ENCODE peak calls at places on chromosomes 5 and 9, in ten cellular contexts. One of them, this sample, is unnamed.
A peak's percentile ranks its signal among the peaks of the same experiment; 100 is the strongest.

GRCh38 chr9:8514760-8515159 is 715.2 kb upstream of the DMAC1 start:
- DNase-seq in esophagus muscularis mucosa: no peak
- DNase-seq in right atrium auricular region: no peak
- DNase-seq in A549: no peak
- DNase-seq in MM.1S: no peak
- DNase-seq in upper lobe of right lung: no peak
- DNase-seq in ovary: no peak
- DNase-seq in trophoblast cell: no peak
- DNase-seq in adipocyte: no peak
- DNase-seq in heart right ventricle: no peak
- DNase-seq in this sample: no peak

GRCh38 chr9:83116026-83116425 is 53.1 kb upstream of the RASEF start:
- DNase-seq in adipocyte: no peak
- DNase-seq in upper lobe of right lung: no peak
- DNase-seq in ovary: no peak
- DNase-seq in trophoblast cell: no peak
- DNase-seq in A549: no peak
- DNase-seq in right atrium auricular region: no peak
- DNase-seq in MM.1S: no peak
- DNase-seq in heart right ventricle: no peak
- DNase-seq in esophagus muscularis mucosa: no peak
- DNase-seq in this sample: no peak

GRCh38 chr5:39055027-39055759 is 19.0 kb downstream of the RICTOR start:
- DNase-seq in upper lobe of right lung: no peak
- DNase-seq in right atrium auricular region: no peak
- DNase-seq in A549: no peak
- DNase-seq in esophagus muscularis mucosa: no peak
- DNase-seq in adipocyte: no peak
- DNase-seq in trophoblast cell: no peak
- DNase-seq in ovary: no peak
- DNase-seq in heart right ventricle: no peak
- DNase-seq in MM.1S: no peak
- DNase-seq in this sample: no peak

GRCh38 chr9:108634669-108635462 is 220.9 kb downstream of the ACTL7B start:
- DNase-seq in A549: peak; percentile 10
- DNase-seq in esophagus muscularis mucosa: no peak
- DNase-seq in adipocyte: no peak
- DNase-seq in ovary: no peak
- DNase-seq in right atrium auricular region: no peak
- DNase-seq in trophoblast cell: peak; percentile 64
- DNase-seq in heart right ventricle: no peak
- DNase-seq in MM.1S: no peak
- DNase-seq in upper lobe of right lung: no peak
- DNase-seq in this sample: peak; percentile 70

GRCh38 chr5:179610109-179610902 is 13.2 kb downstream of the HNRNPH1 start:
- DNase-seq in ovary: no peak
- DNase-seq in heart right ventricle: no peak
- DNase-seq in esophagus muscularis mucosa: no peak
- DNase-seq in adipocyte: no peak
- DNase-seq in upper lobe of right lung: peak; percentile 52
- DNase-seq in trophoblast cell: no peak
- DNase-seq in MM.1S: no peak
- DNase-seq in right atrium auricular region: no peak
- DNase-seq in A549: no peak
- DNase-seq in this sample: no peak

GRCh38 chr9:120402741-120403542 is 177.0 kb downstream of the CDK5RAP2 start:
- DNase-seq in right atrium auricular region: no peak
- DNase-seq in trophoblast cell: peak; percentile 7
- DNase-seq in heart right ventricle: no peak
- DNase-seq in upper lobe of right lung: no peak
- DNase-seq in adipocyte: peak; percentile 90
- DNase-seq in esophagus muscularis mucosa: no peak
- DNase-seq in ovary: no peak
- DNase-seq in A549: peak; percentile 93
- DNase-seq in MM.1S: no peak
- DNase-seq in this sample: no peak

GRCh38 chr9:137069508-137070071 is 767 bp downstream of the SAPCD2 start:
- DNase-seq in adipocyte: no peak
- DNase-seq in esophagus muscularis mucosa: no peak
- DNase-seq in heart right ventricle: peak; percentile 19
- DNase-seq in A549: no peak
- DNase-seq in trophoblast cell: no peak
- DNase-seq in upper lobe of right lung: peak; percentile 65
- DNase-seq in MM.1S: peak; percentile 12
- DNase-seq in right atrium auricular region: no peak
- DNase-seq in ovary: no peak
- DNase-seq in this sample: no peak

GRCh38 chr5:16750445-16750844 is 133.6 kb upstream of the RETREG1 start:
- DNase-seq in trophoblast cell: no peak
- DNase-seq in A549: no peak
- DNase-seq in ovary: no peak
- DNase-seq in MM.1S: no peak
- DNase-seq in heart right ventricle: no peak
- DNase-seq in esophagus muscularis mucosa: no peak
- DNase-seq in adipocyte: no peak
- DNase-seq in right atrium auricular region: no peak
- DNase-seq in upper lobe of right lung: no peak
- DNase-seq in this sample: no peak

GRCh38 chr5:71838286-71838685 is 119.2 kb downstream of the CARTPT start:
- DNase-seq in right atrium auricular region: no peak
- DNase-seq in A549: no peak
- DNase-seq in MM.1S: no peak
- DNase-seq in trophoblast cell: no peak
- DNase-seq in heart right ventricle: no peak
- DNase-seq in upper lobe of right lung: no peak
- DNase-seq in adipocyte: no peak
- DNase-seq in esophagus muscularis mucosa: no peak
- DNase-seq in ovary: no peak
- DNase-seq in this sample: no peak

GRCh38 chr5:151671979-151672378 is 14.7 kb downstream of the SPARC start:
- DNase-seq in right atrium auricular region: peak; percentile 73
- DNase-seq in adipocyte: no peak
- DNase-seq in A549: no peak
- DNase-seq in esophagus muscularis mucosa: no peak
- DNase-seq in trophoblast cell: no peak
- DNase-seq in MM.1S: no peak
- DNase-seq in heart right ventricle: peak; percentile 35
- DNase-seq in upper lobe of right lung: no peak
- DNase-seq in ovary: no peak
- DNase-seq in this sample: no peak

DNA sequence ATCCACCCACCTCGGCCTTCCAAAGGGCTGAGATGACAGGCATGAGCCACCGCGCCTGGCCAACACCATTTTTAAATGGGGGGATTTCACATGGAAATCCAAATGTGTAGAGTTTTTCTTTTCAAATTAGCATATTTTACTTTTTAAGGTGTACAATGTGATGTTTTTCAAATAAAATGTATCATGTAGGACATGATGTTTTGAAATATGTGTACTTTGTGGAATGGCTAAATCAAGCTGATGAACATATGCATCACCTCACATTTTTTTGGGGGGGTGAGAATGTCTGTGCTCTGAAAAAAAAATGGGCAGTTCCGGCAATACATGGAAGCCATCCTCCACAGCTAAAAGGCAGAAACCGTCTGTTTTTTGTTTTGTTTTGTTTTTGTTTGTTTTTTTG is 3.4 kb upstream of the FAF2 start:
- DNase-seq in ovary: no peak
- DNase-seq in MM.1S: no peak
- DNase-seq in right atrium auricular region: no peak
- DNase-seq in A549: no peak
- DNase-seq in esophagus muscularis mucosa: no peak
- DNase-seq in adipocyte: no peak
- DNase-seq in upper lobe of right lung: no peak
- DNase-seq in heart right ventricle: no peak
- DNase-seq in trophoblast cell: no peak
- DNase-seq in this sample: no peak
- H3K4me1 ChIP-seq in ovary: peaks cover 6% of the 10 kb centered on the region
- H3K4me1 ChIP-seq in MM.1S: peaks cover 4% of the 10 kb centered on the region
- H3K4me1 ChIP-seq in right atrium auricular region: peaks cover 19% of the 10 kb centered on the region
- H3K4me1 ChIP-seq in A549: peaks cover 13% of the 10 kb centered on the region
- H3K4me1 ChIP-seq in esophagus muscularis mucosa: peaks cover 17% of the 10 kb centered on the region
- H3K4me1 ChIP-seq in adipocyte: peaks cover 19% of the 10 kb centered on the region
- H3K4me1 ChIP-seq in upper lobe of right lung: peaks cover 14% of the 10 kb centered on the region
- H3K4me1 ChIP-seq in heart right ventricle: peaks cover 22% of the 10 kb centered on the region
- H3K4me1 ChIP-seq in trophoblast cell: no peaks in the 10 kb centered on the region
- H3K4me1 ChIP-seq in this sample: peaks cover 13% of the 10 kb centered on the region

GRCh38 chr9:100472725-100473261 is at the start of gene TMEFF1:
- DNase-seq in adipocyte: peak; percentile 78
- DNase-seq in A549: peak; percentile 17
- DNase-seq in right atrium auricular region: no peak
- DNase-seq in trophoblast cell: peak; percentile 24
- DNase-seq in ovary: peak; percentile 24
- DNase-seq in upper lobe of right lung: peak; percentile 68
- DNase-seq in heart right ventricle: peak; percentile 36
- DNase-seq in MM.1S: peak; percentile 76
- DNase-seq in esophagus muscularis mucosa: no peak
- DNase-seq in this sample: no peak
- H3K4me3 ChIP-seq in adipocyte: peak within 1 kb of the TSS; percentile 83
- H3K4me3 ChIP-seq in A549: peak within 1 kb of the TSS; percentile 67
- H3K4me3 ChIP-seq in right atrium auricular region: peak within 1 kb of the TSS; percentile 53
- H3K4me3 ChIP-seq in trophoblast cell: peak within 1 kb of the TSS; percentile 93
- H3K4me3 ChIP-seq in ovary: peak within 1 kb of the TSS; percentile 55
- H3K4me3 ChIP-seq in upper lobe of right lung: peak within 1 kb of the TSS; percentile 56
- H3K4me3 ChIP-seq in heart right ventricle: peak within 1 kb of the TSS; percentile 66
- H3K4me3 ChIP-seq in MM.1S: peak within 1 kb of the TSS; percentile 99
- H3K4me3 ChIP-seq in esophagus muscularis mucosa: peak within 1 kb of the TSS; percentile 73
- H3K4me3 ChIP-seq in this sample: peak within 1 kb of the TSS; percentile 49

DNA sequence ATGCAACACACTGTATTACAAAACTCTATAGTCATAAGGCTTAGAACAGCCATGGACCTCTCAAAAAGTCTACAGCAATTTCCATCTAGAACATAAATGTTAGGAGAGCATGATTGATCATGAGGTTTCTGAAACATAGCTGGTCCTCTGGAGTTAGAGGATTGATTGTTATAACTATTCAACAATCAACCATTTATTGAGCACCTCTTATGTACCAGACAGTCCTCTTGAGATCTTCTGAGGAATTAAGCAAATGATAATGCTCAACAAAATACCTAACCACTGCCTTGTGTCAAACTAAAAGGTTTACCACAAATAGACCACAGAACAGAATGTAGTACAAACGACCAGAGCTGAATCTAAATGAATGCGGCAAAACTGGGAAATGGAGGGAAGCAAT is 3.4 kb upstream of the AGTPBP1 start:
- DNase-seq in trophoblast cell: no peak
- DNase-seq in heart right ventricle: no peak
- DNase-seq in adipocyte: no peak
- DNase-seq in right atrium auricular region: no peak
- DNase-seq in A549: no peak
- DNase-seq in MM.1S: no peak
- DNase-seq in upper lobe of right lung: no peak
- DNase-seq in esophagus muscularis mucosa: no peak
- DNase-seq in ovary: no peak
- DNase-seq in this sample: no peak
- H3K4me1 ChIP-seq in trophoblast cell: no peaks in the 10 kb centered on the region
- H3K4me1 ChIP-seq in heart right ventricle: peaks cover 8% of the 10 kb centered on the region
- H3K4me1 ChIP-seq in adipocyte: peaks cover 23% of the 10 kb centered on the region
- H3K4me1 ChIP-seq in right atrium auricular region: peaks cover 10% of the 10 kb centered on the region
- H3K4me1 ChIP-seq in A549: peaks cover 19% of the 10 kb centered on the region
- H3K4me1 ChIP-seq in MM.1S: peaks cover 5% of the 10 kb centered on the region
- H3K4me1 ChIP-seq in upper lobe of right lung: peaks cover 11% of the 10 kb centered on the region
- H3K4me1 ChIP-seq in esophagus muscularis mucosa: peaks cover 12% of the 10 kb centered on the region
- H3K4me1 ChIP-seq in ovary: no peaks in the 10 kb centered on the region
- H3K4me1 ChIP-seq in this sample: peaks cover 12% of the 10 kb centered on the region

GRCh38 chr9:3954950-3955670 is 344.8 kb downstream of the GLIS3 start:
- DNase-seq in A549: no peak
- DNase-seq in right atrium auricular region: no peak
- DNase-seq in heart right ventricle: no peak
- DNase-seq in MM.1S: no peak
- DNase-seq in adipocyte: peak; percentile 32
- DNase-seq in upper lobe of right lung: no peak
- DNase-seq in ovary: peak; percentile 39
- DNase-seq in trophoblast cell: no peak
- DNase-seq in esophagus muscularis mucosa: no peak
- DNase-seq in this sample: no peak
- H3K4me3 ChIP-seq in A549: no peak overlapping the region
- H3K4me3 ChIP-seq in right atrium auricular region: no peak overlapping the region
- H3K4me3 ChIP-seq in heart right ventricle: no peak overlapping the region
- H3K4me3 ChIP-seq in MM.1S: no peak overlapping the region
- H3K4me3 ChIP-seq in adipocyte: peak overlapping the region; percentile 39
- H3K4me3 ChIP-seq in upper lobe of right lung: no peak overlapping the region
- H3K4me3 ChIP-seq in ovary: no peak overlapping the region
- H3K4me3 ChIP-seq in trophoblast cell: no peak overlapping the region
- H3K4me3 ChIP-seq in esophagus muscularis mucosa: no peak overlapping the region
- H3K4me3 ChIP-seq in this sample: no peak overlapping the region